ENCODE peak calls at places on chromosomes 13 and 19, in five cellular contexts. O is breast epithelium, Q is lower leg skin, J is upper lobe of left lung, E is esophagus muscularis mucosa. T is an unnamed sample.

GRCh38 chr13:37910790-37911189 is 41.2 kb upstream of the TRPC4 start:
- DNase-seq in J (no peak), Q (no peak), O (no peak), E (no peak), T (no peak)

GRCh38 chr13:112887151-112887550 is 81.9 kb upstream of the MCF2L start:
- DNase-seq in J (peak; percentile 18), Q (no peak), O (no peak), E (no peak), T (no peak)

GRCh38 chr13:19634129-19634740 is 776 bp downstream of the MPHOSPH8 start:
- DNase-seq in E (no peak), Q (peak; percentile 20), J (peak; percentile 39), O (no peak), T (no peak)

GRCh38 chr13:49878682-49879081 is 57.5 kb downstream of the SPRYD7 start:
- DNase-seq in E (no peak), Q (no peak), O (no peak), J (no peak), T (no peak)

GRCh38 chr13:54226866-54227265 is 1198.3 kb downstream of the OLFM4 start:
- DNase-seq in E (no peak), Q (no peak), O (no peak), J (no peak), T (no peak)

GRCh38 chr19:48934837-48935236 is 1.3 kb downstream of the DHDH start:
- DNase-seq in O (no peak), J (no peak), Q (no peak), E (no peak), T (no peak)

GRCh38 chr13:108987945-108988344 is 358.5 kb downstream of the MYO16 start:
- DNase-seq in E (no peak), Q (no peak), O (no peak), J (no peak), T (no peak)

GRCh38 chr19:48511800-48512503 is at the start of gene LMTK3:
- DNase-seq in Q (no peak), E (no peak), J (no peak), O (no peak), T (peak; percentile 85)

GRCh38 chr19:33248954-33249613 is 23.4 kb upstream of the SLC7A10 start:
- DNase-seq in J (peak; percentile 76), E (no peak), Q (no peak), O (no peak), T (no peak)

GRCh38 chr19:32543107-32543900 is 37.7 kb upstream of the PDCD5 start:
- DNase-seq in J (no peak), Q (no peak), O (no peak), E (no peak), T (no peak)

GRCh38 chr13:48542581-48543341 is 9.9 kb upstream of the RCBTB2 start:
- DNase-seq in Q (peak; percentile 46), E (no peak), O (no peak), J (peak; percentile 63), T (no peak)

GRCh38 chr19:5958074-5958850 is 19.7 kb downstream of the RANBP3 start:
- DNase-seq in E (no peak), Q (no peak), J (no peak), O (no peak), T (no peak)

GRCh38 chr19:53903055-53903680 is 5.9 kb upstream of the CACNG7 start:
- DNase-seq in Q (no peak), E (no peak), J (no peak), O (no peak), T (no peak)

GRCh38 chr19:49387936-49388372 is at the start of gene KASH5:
- DNase-seq in O (peak; percentile 82), J (peak; percentile 83), E (no peak), Q (peak; percentile 55), T (peak; percentile 82)

GRCh38 chr13:35889560-35889959 is 241.6 kb downstream of the DCLK1 start:
- DNase-seq in O (no peak), E (no peak), Q (no peak), J (no peak), T (no peak)

GRCh38 chr19:47179643-47180310 is 49.1 kb downstream of the SAE1 start:
- DNase-seq in J (no peak), Q (no peak), O (no peak), E (no peak), T (no peak)

GRCh38 chr19:48509467-48510194 is 2.0 kb downstream of the LMTK3 start:
- DNase-seq in O (no peak), Q (no peak), E (no peak), J (no peak), T (no peak)

GRCh38 chr19:10568444-10568825 is 344 bp downstream of the CDKN2D start:
- DNase-seq in J (peak; percentile 57), Q (no peak), E (no peak), O (peak; percentile 63), T (no peak)

GRCh38 chr13:39510296-39510695 is 92.7 kb downstream of the LHFPL6 start:
- DNase-seq in J (no peak), O (no peak), E (no peak), Q (no peak), T (no peak)

GRCh38 chr19:39398297-39398864 is 7.2 kb downstream of the MED29 start:
- DNase-seq in Q (peak; percentile 91), J (peak; percentile 89), E (no peak), O (no peak), T (peak; percentile 87)

GRCh38 chr13:35927554-35927953 is 203.6 kb downstream of the DCLK1 start:
- DNase-seq in J (no peak), Q (no peak), O (no peak), E (no peak), T (no peak)

GRCh38 chr13:108361769-108362168 is 92.3 kb downstream of the TNFSF13B start:
- DNase-seq in E (no peak), O (no peak), Q (no peak), J (no peak), T (no peak)

GRCh38 chr19:4738734-4739133 is 15.1 kb upstream of the DPP9 start:
- DNase-seq in J (no peak), O (no peak), Q (no peak), E (no peak), T (no peak)

GRCh38 chr19:41753159-41753558 is 2.2 kb upstream of the CEACAM6 start:
- DNase-seq in O (peak; percentile 74), Q (peak; percentile 17), E (no peak), J (peak; percentile 83), T (peak; percentile 58)

GRCh38 chr19:3633559-3633988 is 7.0 kb upstream of the CACTIN start:
- DNase-seq in O (no peak), E (no peak), Q (no peak), J (no peak), T (no peak)

DNA sequence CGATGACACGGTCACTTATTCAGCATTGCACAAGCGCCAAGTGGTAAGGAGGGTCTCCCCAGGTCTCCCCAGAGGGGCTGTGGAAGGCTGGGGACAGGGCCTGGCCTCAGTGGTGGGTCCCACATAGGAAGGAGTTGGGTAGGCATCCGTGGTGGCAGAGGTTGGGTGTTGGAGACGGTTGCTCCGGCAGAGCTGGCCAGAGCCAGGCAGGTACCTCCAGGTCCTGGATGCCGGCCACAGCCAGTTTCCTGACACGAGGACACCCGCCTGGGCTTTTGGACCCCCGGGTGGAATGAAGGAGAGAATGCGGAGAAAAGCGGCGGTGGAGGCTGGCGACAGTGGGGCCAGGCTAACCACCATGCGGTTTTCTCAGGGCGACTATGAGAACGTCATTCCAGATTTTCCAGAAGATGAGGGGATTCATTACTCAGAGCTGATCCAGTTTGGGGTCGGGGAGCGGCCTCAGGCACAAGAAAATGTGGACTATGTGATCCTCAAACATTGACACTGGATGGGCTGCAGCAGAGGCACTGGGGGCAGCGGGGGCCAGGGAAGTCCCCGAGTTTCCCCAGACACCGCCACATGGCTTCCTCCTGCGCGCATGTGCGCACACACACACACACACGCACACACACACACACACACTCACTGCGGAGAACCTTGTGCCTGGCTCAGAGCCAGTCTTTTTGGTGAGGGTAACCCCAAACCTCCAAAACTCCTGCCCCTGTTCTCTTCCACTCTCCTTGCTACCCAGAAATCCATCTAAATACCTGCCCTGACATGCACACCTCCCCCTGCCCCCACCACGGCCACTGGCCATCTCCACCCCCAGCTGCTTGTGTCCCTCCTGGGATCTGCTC is 1.3 kb upstream of the FFAR1 start:
- DNase-seq in J (peak; percentile 24), Q (no peak), O (peak; percentile 51), E (peak; percentile 89), T (peak; percentile 46)
- H3K4me3 ChIP-seq in J (no peak overlapping the region), Q (no peak overlapping the region), O (no peak overlapping the region), E (no peak overlapping the region), T (no peak overlapping the region)

DNA sequence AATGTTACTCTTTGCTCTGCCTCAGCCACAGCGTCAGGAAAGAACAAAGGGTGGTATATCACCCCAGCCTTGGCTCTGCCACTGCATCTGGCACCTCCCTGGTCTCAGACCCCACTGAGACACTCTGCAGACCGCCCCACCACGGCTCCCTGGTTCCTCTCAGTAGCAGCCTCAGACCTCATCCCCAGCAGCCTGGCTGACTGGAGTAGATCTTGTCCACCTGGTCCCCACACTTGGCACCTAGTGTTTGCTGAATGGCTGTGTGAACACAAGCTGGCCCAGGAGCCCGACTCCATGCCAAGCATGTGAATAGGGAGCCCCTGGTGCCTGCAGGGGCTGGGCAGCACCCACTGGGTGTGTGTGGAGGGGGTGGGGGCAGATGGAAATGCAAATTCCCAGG is 2.1 kb upstream of the TM6SF2 start:
- DNase-seq in Q (no peak), J (no peak), O (no peak), E (no peak), T (no peak)
- TF ChIP-seq POLR2A in Q (no peak), J (no peak), O (no peak), E (no peak), T (no peak)

DNA sequence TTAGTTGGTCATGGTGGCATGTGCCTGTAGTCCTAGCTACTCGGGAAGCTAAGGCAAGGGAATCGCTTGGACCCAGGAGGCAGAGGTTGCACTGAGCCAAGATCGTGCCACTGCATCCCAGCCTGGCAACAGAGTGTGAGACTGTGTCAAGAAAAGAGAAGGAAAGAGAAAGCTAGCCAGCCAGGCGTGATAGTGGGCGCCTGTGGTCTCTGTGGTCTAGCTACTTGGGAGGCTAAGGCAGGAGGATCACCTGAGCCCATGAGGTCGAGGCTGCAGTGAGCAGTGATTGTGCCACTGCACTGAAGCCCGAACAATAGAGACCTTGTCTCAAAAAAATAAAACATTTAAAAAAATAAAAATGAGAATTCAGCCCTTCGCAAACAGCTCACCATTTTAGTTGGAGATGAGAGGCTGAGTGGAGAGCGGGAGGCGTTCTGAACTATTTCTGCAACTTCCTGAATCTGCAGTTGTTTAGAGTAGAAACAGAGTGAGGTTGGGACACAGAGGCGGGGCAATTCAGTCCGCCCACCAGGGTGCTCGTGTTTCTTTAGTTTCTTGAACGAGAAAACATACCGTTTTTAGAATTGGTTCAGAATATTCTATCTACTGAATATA is 33.2 kb downstream of the TIMM13 start:
- DNase-seq in E (no peak), Q (no peak), J (peak; percentile 52), O (no peak), T (peak; percentile 63)
- H3K4me3 ChIP-seq in E (no peak overlapping the region), Q (no peak overlapping the region), J (no peak overlapping the region), O (no peak overlapping the region), T (peak overlapping the region; percentile 7)

DNA sequence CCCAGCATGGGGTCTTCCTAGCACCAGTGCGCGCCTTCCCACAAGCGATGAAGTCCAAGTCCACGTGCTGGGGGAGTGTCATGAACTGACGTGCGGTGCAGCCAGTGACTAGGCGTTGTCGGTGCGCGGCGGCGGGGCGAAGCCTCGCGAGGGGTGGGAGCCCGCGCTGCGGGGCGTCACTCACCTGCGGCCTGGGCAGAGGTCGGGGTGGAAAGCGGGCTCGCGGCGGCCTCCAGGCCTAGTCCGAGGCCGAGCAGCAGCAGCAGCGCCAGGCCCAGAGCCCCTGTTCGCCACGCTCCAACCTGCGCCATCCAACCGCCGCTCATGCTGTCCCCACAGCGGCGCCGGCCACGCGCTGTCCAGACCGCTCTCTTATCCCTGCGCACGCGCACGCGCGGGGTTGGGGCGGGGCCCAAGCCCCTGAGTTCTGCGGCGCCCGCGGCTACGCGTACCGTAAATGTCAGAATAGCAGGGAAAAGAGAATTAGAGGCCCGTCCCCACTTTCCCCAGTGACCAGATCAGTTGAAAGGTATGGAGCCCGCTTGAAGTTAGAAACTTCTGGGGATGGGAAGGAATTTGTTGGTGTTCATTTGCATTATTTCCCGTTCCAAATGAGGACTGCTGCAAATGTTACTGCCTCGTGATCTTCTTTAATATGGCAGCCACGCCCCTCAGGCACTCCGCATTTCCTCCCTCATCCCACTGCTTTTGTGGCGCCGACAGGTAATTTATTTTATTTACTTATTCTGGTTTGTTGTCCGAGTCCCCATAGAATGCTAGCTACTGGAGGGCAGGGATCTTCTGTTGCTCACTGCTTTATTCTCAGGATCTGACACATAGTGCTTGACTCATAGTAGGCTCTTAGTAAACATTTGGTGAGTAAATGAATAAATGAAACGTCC is at the start of gene CD320:
- DNase-seq in Q (peak; percentile 78), O (peak; percentile 85), J (peak; percentile 89), E (peak; percentile 96), T (peak; percentile 89)
- TF ChIP-seq POLR2A in Q (no peak), O (no peak), J (peak; percentile 41), E (no peak), T (no peak)